ENCODE peak calls at places on chromosomes 6 and 20, in nine cellular contexts. T is effector CD4-positive, alpha-beta T cell; W is DMS153; S is progenitor cell of endocrine pancreas; I is IMR-90; P is GM12865; N is hypothalamus; B is GM03348; Z is NCI-H146. F is an unnamed sample.

GRCh38 chr6:12493446-12493845 is 203.3 kb downstream of the EDN1 start:
- DNase-seq in T (no peak), W (no peak), S (no peak), I (no peak), P (no peak), N (no peak), B (no peak), Z (no peak), F (no peak)

GRCh38 chr6:72649032-72649984 is 27.4 kb downstream of the KCNQ5 start:
- DNase-seq in T (no peak), W (no peak), S (no peak), I (peak; percentile 83), P (peak; percentile 78), N (no peak), B (peak; percentile 34), Z (no peak), F (no peak)

GRCh38 chr6:12353731-12354130 is 63.6 kb downstream of the EDN1 start:
- DNase-seq in T (no peak), W (no peak), S (no peak), I (no peak), P (no peak), N (no peak), B (no peak), Z (no peak), F (no peak)

GRCh38 chr20:50216543-50217206 is 26.0 kb downstream of the CEBPB start:
- DNase-seq in T (no peak), W (no peak), S (peak; percentile 24), I (no peak), P (no peak), N (no peak), B (no peak), Z (peak; percentile 64), F (peak; percentile 43)

GRCh38 chr20:21048841-21049273 is 57.3 kb downstream of the LINC00237 start:
- DNase-seq in T (peak; percentile 30), W (peak; percentile 22), S (no peak), I (no peak), P (peak; percentile 44), N (peak; percentile 19), B (peak; percentile 54), Z (peak; percentile 54), F (peak; percentile 18)

GRCh38 chr6:38065734-38066133 is 246.2 kb downstream of the ZFAND3 start:
- DNase-seq in T (no peak), W (no peak), S (no peak), I (no peak), P (peak; percentile 35), N (no peak), B (no peak), Z (no peak), F (no peak)

GRCh38 chr6:132749111-132749510 is 8.6 kb downstream of the VNN2 start:
- DNase-seq in T (no peak), W (no peak), S (no peak), I (peak; percentile 58), P (peak; percentile 11), N (no peak), B (no peak), Z (no peak), F (no peak)

GRCh38 chr6:35426074-35426473 is 26.1 kb upstream of the FANCE start:
- DNase-seq in T (no peak), W (no peak), S (no peak), I (no peak), P (no peak), N (no peak), B (no peak), Z (no peak), F (no peak)

GRCh38 chr6:27837636-27838512 is 74.3 kb downstream of the OR2B2 start:
- DNase-seq in T (peak; percentile 71), W (peak; percentile 100), S (peak; percentile 75), I (peak; percentile 100), P (peak; percentile 99), N (peak; percentile 66), B (peak; percentile 94), Z (peak; percentile 98), F (peak; percentile 99)

GRCh38 chr20:34538671-34539123 is 19.8 kb upstream of the MAP1LC3A start:
- DNase-seq in T (peak; percentile 46), W (no peak), S (peak; percentile 52), I (peak; percentile 57), P (peak; percentile 67), N (peak; percentile 53), B (peak; percentile 83), Z (peak; percentile 43), F (peak; percentile 8)

GRCh38 chr6:168332020-168332419 is 12.4 kb upstream of the DACT2 start:
- DNase-seq in T (no peak), W (no peak), S (no peak), I (no peak), P (no peak), N (no peak), B (no peak), Z (peak; percentile 82), F (peak; percentile 86)

GRCh38 chr6:2257358-2257757 is 12.0 kb upstream of the GMDS start:
- DNase-seq in T (no peak), W (no peak), S (no peak), I (no peak), P (no peak), N (no peak), B (no peak), Z (no peak), F (no peak)

GRCh38 chr6:98039876-98040605 is 757.0 kb upstream of the MMS22L start:
- DNase-seq in T (no peak), W (no peak), S (no peak), I (peak; percentile 0), P (no peak), N (no peak), B (peak; percentile 32), Z (peak; percentile 74), F (peak; percentile 34)

GRCh38 chr20:63689046-63690000 is 7.1 kb upstream of the TNFRSF6B start:
- DNase-seq in T (no peak), W (no peak), S (no peak), I (no peak), P (no peak), N (no peak), B (no peak), Z (no peak), F (no peak)

GRCh38 chr20:39640147-39640546 is 678.0 kb downstream of the DHX35 start:
- DNase-seq in T (no peak), W (no peak), S (no peak), I (no peak), P (no peak), N (no peak), B (no peak), Z (no peak), F (no peak)

GRCh38 chr6:155850408-155850841 is 394.8 kb upstream of the NOX3 start:
- DNase-seq in T (no peak), W (no peak), S (no peak), I (peak; percentile 58), P (no peak), N (no peak), B (no peak), Z (no peak), F (no peak)

GRCh38 chr6:3194535-3195376 is 32.7 kb downstream of the TUBB2B start:
- DNase-seq in T (no peak), W (peak; percentile 9), S (no peak), I (peak; percentile 46), P (peak; percentile 70), N (peak; percentile 63), B (no peak), Z (peak; percentile 78), F (no peak)

GRCh38 chr6:123994168-123994567 is 190.5 kb downstream of the NKAIN2 start:
- DNase-seq in T (no peak), W (no peak), S (no peak), I (no peak), P (no peak), N (no peak), B (no peak), Z (peak; percentile 69), F (no peak)

GRCh38 chr6:8139451-8139850 is 37.1 kb upstream of the EEF1E1 start:
- DNase-seq in T (no peak), W (no peak), S (no peak), I (no peak), P (no peak), N (no peak), B (no peak), Z (no peak), F (no peak)

GRCh38 chr6:170269873-170270541 is 20.9 kb downstream of the DLL1 start:
- DNase-seq in T (no peak), W (peak; percentile 57), S (no peak), I (peak; percentile 43), P (no peak), N (no peak), B (no peak), Z (peak; percentile 44), F (peak; percentile 41)

GRCh38 chr6:12174878-12175277 is 115.3 kb upstream of the EDN1 start:
- DNase-seq in T (no peak), W (no peak), S (no peak), I (peak; percentile 54), P (no peak), N (no peak), B (no peak), Z (no peak), F (no peak)

GRCh38 chr6:5125152-5126006 is 40.2 kb downstream of the PPP1R3G start:
- DNase-seq in T (no peak), W (no peak), S (no peak), I (peak; percentile 68), P (no peak), N (no peak), B (peak; percentile 30), Z (no peak), F (no peak)

GRCh38 chr20:8757146-8757545 is 311.7 kb upstream of the PLCB4 start:
- DNase-seq in T (no peak), W (no peak), S (no peak), I (peak; percentile 85), P (peak; percentile 13), N (no peak), B (peak; percentile 66), Z (peak; percentile 7), F (no peak)

GRCh38 chr20:49887828-49888340 is 27.4 kb downstream of the SPATA2 start:
- DNase-seq in T (no peak), W (no peak), S (no peak), I (no peak), P (no peak), N (no peak), B (no peak), Z (no peak), F (no peak)

F was measured in NCI-H345.